ENCODE peak calls at places on chromosomes 3 and 15, in seven cellular contexts. G is colonic mucosa, J is kidney, T is hepatocyte, F is heart left ventricle, K is GM23248, E is RWPE2. A is an unnamed sample.
A peak's percentile ranks its signal among the peaks of the same experiment; 100 is the strongest.

GRCh38 chr3:186303985-186304384 is 58.0 kb downstream of the DGKG start:
- DNase-seq in T (no peak), J (no peak), G (no peak), F (no peak), E (no peak), K (no peak), A (no peak)

GRCh38 chr3:185645596-185646381 is 59.7 kb downstream of the SENP2 start:
- DNase-seq in G (no peak), T (peak; percentile 34), E (no peak), F (no peak), K (no peak), J (no peak), A (no peak)

GRCh38 chr3:41907330-41908073 is 54.4 kb downstream of the ULK4 start:
- DNase-seq in F (no peak), J (no peak), T (no peak), E (no peak), K (peak; percentile 38), G (no peak), A (no peak)

GRCh38 chr3:33115024-33115768 is 1.4 kb downstream of the CRTAP start:
- DNase-seq in J (peak; percentile 86), T (peak; percentile 79), G (peak; percentile 69), K (peak; percentile 96), E (no peak), F (peak; percentile 69), A (peak; percentile 94)

GRCh38 chr15:83199288-83199687 is 8.3 kb downstream of the HDGFL3 start:
- DNase-seq in G (no peak), E (no peak), T (no peak), F (no peak), J (no peak), K (no peak), A (no peak)

GRCh38 chr3:133935843-133936825 is 40.5 kb upstream of the RAB6B start:
- DNase-seq in E (no peak), T (no peak), K (no peak), G (peak; percentile 14), J (no peak), F (peak; percentile 1), A (no peak)

GRCh38 chr3:44016818-44017217 is 224.9 kb upstream of the TOPAZ1 start:
- DNase-seq in K (no peak), T (no peak), F (no peak), E (no peak), J (no peak), G (no peak), A (no peak)

GRCh38 chr3:14876942-14877341 is 58.2 kb downstream of the FGD5 start:
- DNase-seq in K (peak; percentile 57), J (peak; percentile 93), T (peak; percentile 39), G (peak; percentile 89), E (no peak), F (peak; percentile 66), A (peak; percentile 88)

GRCh38 chr15:59298255-59298856 is 74.3 kb downstream of the MYO1E start:
- DNase-seq in T (no peak), F (no peak), K (peak; percentile 33), J (no peak), E (peak; percentile 84), G (no peak), A (no peak)

GRCh38 chr15:90075420-90076289 is 26.6 kb downstream of the IDH2 start:
- DNase-seq in F (no peak), T (peak; percentile 66), G (no peak), K (no peak), J (peak; percentile 83), E (peak; percentile 92), A (no peak)

GRCh38 chr3:171811059-171811912 is 1.0 kb upstream of the PLD1 start:
- DNase-seq in F (no peak), E (no peak), G (no peak), J (no peak), T (peak; percentile 83), K (peak; percentile 98), A (peak; percentile 49)

GRCh38 chr3:19063936-19064335 is 84.4 kb upstream of the KCNH8 start:
- DNase-seq in G (no peak), J (no peak), K (no peak), T (no peak), E (no peak), F (no peak), A (no peak)

GRCh38 chr3:140585828-140586227 is 92.0 kb upstream of the TRIM42 start:
- DNase-seq in F (no peak), E (no peak), K (peak; percentile 80), G (no peak), T (no peak), J (no peak), A (no peak)

GRCh38 chr15:39608185-39608584 is 27.3 kb downstream of the THBS1 start:
- DNase-seq in F (no peak), G (no peak), J (no peak), K (no peak), E (no peak), T (no peak), A (no peak)
- H3K36me3 ChIP-seq in F (no peaks in the 10 kb centered on the region), G (no peaks in the 10 kb centered on the region), J (no peaks in the 10 kb centered on the region), K (no peaks in the 10 kb centered on the region), E (no peaks in the 10 kb centered on the region), T (no peaks in the 10 kb centered on the region), A (no peaks in the 10 kb centered on the region)

DNA sequence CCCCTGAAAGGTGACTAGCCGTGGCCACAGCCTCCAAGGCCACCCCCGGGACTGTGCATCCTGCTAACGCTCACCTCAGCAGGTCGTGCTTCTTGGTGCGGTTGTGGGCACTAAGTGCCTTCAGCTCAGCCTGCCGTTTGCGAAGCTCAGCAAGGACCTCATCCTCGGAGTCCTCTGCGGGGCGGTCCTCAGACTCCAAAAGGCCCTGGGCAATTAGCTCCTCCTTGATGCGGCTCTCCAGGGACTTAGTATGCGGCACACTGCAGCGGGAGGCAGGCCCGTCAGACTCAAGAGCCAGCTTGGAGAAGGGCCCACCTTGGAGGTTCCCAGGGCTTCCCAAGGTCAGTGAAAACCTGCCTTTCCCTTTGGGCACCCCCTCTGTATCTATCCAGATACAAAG is 8.3 kb downstream of the TADA3 start:
- DNase-seq in F (no peak), K (no peak), T (no peak), E (no peak), J (no peak), G (no peak), A (no peak)
- H3K36me3 ChIP-seq in F (peaks cover 85% of the 10 kb centered on the region), K (peaks cover 39% of the 10 kb centered on the region), T (no peaks in the 10 kb centered on the region), E (peaks cover 51% of the 10 kb centered on the region), J (peaks cover 22% of the 10 kb centered on the region), G (no peaks in the 10 kb centered on the region), A (peaks cover 62% of the 10 kb centered on the region)

GRCh38 chr15:68292157-68292781 is 14.7 kb downstream of the FEM1B start:
- DNase-seq in K (no peak), G (no peak), T (no peak), J (no peak), F (no peak), E (no peak), A (no peak)
- H3K36me3 ChIP-seq in K (peaks cover 64% of the 10 kb centered on the region), G (peaks cover 15% of the 10 kb centered on the region), T (no peaks in the 10 kb centered on the region), J (peaks cover 21% of the 10 kb centered on the region), F (peaks cover 44% of the 10 kb centered on the region), E (peaks cover 87% of the 10 kb centered on the region), A (peaks cover 26% of the 10 kb centered on the region)

DNA sequence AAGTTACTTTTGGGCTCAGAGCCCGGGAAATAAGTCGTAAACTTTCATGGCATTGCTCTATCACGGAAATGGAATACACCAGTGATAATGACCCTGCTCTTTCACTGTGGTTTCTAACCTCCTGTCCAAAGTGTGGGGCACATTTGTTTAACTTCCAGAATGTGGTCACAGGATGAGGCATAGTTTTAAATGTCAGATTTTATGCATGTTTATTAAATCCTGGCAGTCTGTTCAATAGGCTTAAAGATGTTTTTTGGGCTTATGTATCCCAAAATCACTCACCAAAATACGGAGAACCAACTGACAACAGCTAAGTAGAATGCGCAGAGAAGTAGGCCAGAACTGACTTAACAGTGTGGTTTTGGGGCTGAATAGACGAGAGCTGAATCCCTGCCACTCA is 5.1 kb downstream of the CXCR6 start:
- DNase-seq in G (no peak), T (no peak), E (no peak), F (no peak), K (peak; percentile 80), J (no peak), A (no peak)
- H3K36me3 ChIP-seq in G (peaks cover 8% of the 10 kb centered on the region), T (peaks cover 3% of the 10 kb centered on the region), E (peaks cover 20% of the 10 kb centered on the region), F (peaks cover 94% of the 10 kb centered on the region), K (no peaks in the 10 kb centered on the region), J (peaks cover 30% of the 10 kb centered on the region), A (peaks cover 57% of the 10 kb centered on the region)

GRCh38 chr3:47854267-47854666 is 51.3 kb downstream of the DHX30 start:
- DNase-seq in F (no peak), T (no peak), E (no peak), G (no peak), K (no peak), J (no peak), A (no peak)

GRCh38 chr3:47850803-47851417 is 48.0 kb downstream of the DHX30 start:
- DNase-seq in K (no peak), J (peak; percentile 32), T (no peak), G (no peak), E (no peak), F (no peak), A (no peak)

GRCh38 chr3:47854720-47855455 is 52.0 kb downstream of the DHX30 start:
- DNase-seq in G (no peak), F (no peak), K (no peak), E (no peak), T (no peak), J (no peak), A (no peak)

GRCh38 chr3:47851888-47852603 is 49.1 kb downstream of the DHX30 start:
- DNase-seq in E (no peak), F (no peak), T (no peak), J (peak; percentile 59), K (no peak), G (no peak), A (no peak)

DNA sequence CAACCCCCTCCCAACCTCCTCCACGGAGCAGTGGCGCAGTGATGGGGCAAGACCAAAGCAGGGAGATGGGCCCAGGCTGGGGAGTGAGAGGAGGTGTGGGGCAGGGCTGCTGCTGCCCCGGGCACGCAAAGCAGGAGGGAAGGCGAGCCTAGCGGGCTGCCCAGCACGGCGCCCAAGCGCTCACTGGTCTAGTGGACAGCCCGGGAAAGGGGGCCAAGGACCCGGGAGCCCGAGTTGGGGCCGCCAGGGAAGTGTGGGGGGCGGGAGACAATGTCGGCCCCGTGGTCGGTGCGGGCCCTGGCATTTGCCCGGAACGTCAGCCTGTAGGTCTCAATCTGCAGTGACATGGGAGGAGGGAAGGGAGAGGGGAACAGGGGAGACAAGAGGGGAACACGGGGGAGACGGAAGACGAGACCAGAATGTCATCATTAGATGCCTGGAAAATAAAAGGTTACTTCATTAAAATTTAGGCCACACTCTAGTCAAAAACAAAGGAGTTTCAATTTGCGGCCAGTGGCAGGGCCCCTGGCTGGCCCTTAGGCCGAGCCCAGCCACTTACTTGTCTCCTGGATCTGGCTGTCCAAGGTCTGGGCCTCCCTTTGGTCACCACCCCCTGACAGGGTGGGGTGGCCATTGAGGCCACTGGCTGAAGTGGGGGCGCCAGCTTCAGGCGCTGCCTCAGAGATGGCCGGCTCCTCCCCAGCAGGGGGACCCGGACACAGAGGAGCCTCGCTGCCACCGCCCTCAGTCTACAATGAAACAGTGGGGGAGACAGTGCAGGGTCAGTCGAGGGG is 49.9 kb downstream of the DHX30 start:
- DNase-seq in J (peak; percentile 59), E (no peak), K (no peak), F (no peak), G (no peak), T (no peak), A (no peak)
- H3K36me3 ChIP-seq in J (peaks cover 59% of the 10 kb centered on the region), E (peaks cover 86% of the 10 kb centered on the region), K (peaks cover 33% of the 10 kb centered on the region), F (peaks cover 97% of the 10 kb centered on the region), G (peaks cover 6% of the 10 kb centered on the region), T (no peaks in the 10 kb centered on the region), A (peaks cover 100% of the 10 kb centered on the region)

DNA sequence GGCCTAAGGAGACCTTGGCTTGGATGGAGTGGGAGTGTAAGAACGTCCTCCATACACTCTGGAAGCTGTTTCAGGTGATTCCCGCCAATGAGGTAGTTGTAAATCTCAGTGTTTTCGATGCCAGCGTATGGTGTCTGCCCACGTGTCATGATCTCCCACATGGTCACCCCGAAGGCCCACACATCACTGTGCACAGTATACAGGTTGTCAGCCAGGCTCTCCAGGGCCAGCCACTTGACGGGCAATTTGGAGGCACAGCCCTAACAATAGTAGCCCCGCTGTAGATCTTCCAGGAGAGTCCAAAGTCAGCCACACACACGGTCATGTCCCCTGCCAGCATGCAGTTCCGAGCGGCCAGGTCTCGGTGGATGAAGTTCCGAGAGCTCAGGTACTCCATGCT is 51.9 kb downstream of the ETFA start:
- DNase-seq in K (no peak), J (no peak), E (no peak), T (no peak), G (no peak), F (no peak), A (no peak)
- H3K36me3 ChIP-seq in K (peaks cover 11% of the 10 kb centered on the region), J (peaks cover 22% of the 10 kb centered on the region), E (peaks cover 50% of the 10 kb centered on the region), T (peaks cover 11% of the 10 kb centered on the region), G (no peaks in the 10 kb centered on the region), F (peaks cover 59% of the 10 kb centered on the region), A (peaks cover 70% of the 10 kb centered on the region)

A was measured in tibial artery.